ENCODE peak calls at places on chromosome 4, in nine cellular contexts. P is tibial nerve, W is uterus, B is suprapubic skin, Z is HepG2, H is GM12878, O is IMR-90, K is H1, Y is transverse colon. D is an unnamed sample.

GRCh38 chr4:81207793-81208192 is 7.2 kb downstream of the PRKG2 start:
- DNase-seq in P (no peak), W (no peak), B (no peak), Z (no peak), H (no peak), O (peak; percentile 89), K (no peak), Y (no peak), D (no peak)

GRCh38 chr4:78056265-78057129 is 626 bp upstream of the FRAS1 start:
- DNase-seq in P (peak; percentile 57), W (peak; percentile 70), B (peak; percentile 78), Z (peak; percentile 92), H (no peak), O (peak; percentile 24), K (no peak), Y (peak; percentile 73), D (peak; percentile 64)

GRCh38 chr4:70722199-70722791 is 531 bp downstream of the RUFY3 start:
- DNase-seq in P (no peak), W (peak; percentile 25), B (no peak), Z (no peak), H (no peak), O (peak; percentile 83), K (no peak), Y (no peak), D (peak; percentile 51)

GRCh38 chr4:189092596-189092995 is 848.1 kb upstream of the FRG1 start:
- DNase-seq in P (no peak), W (no peak), B (no peak), Z (no peak), H (no peak), O (peak; percentile 42), K (no peak), Y (no peak), D (no peak)

GRCh38 chr4:74463123-74463522 is 18.2 kb downstream of the AREG start:
- DNase-seq in P (no peak), W (no peak), B (no peak), Z (no peak), H (no peak), O (no peak), K (no peak), Y (no peak), D (no peak)

GRCh38 chr4:77169496-77169895 is 12.5 kb downstream of the CCNG2 start:
- DNase-seq in P (no peak), W (no peak), B (no peak), Z (no peak), H (no peak), O (peak; percentile 67), K (no peak), Y (no peak), D (no peak)

GRCh38 chr4:106329027-106329618 is 12.8 kb downstream of the AIMP1 start:
- DNase-seq in P (no peak), W (no peak), B (no peak), Z (peak; percentile 57), H (no peak), O (peak; percentile 53), K (no peak), Y (no peak), D (no peak)

GRCh38 chr4:154877110-154877760 is 96.2 kb downstream of the RBM46 start:
- DNase-seq in P (no peak), W (no peak), B (no peak), Z (peak; percentile 4), H (no peak), O (peak; percentile 32), K (no peak), Y (no peak), D (no peak)

GRCh38 chr4:304987-305680 is at the start of gene ZNF732:
- DNase-seq in P (no peak), W (peak; percentile 18), B (peak; percentile 81), Z (no peak), H (no peak), O (peak; percentile 19), K (no peak), Y (no peak), D (peak; percentile 21)

GRCh38 chr4:137952116-137952515 is 290.0 kb downstream of the SLC7A11 start:
- DNase-seq in P (no peak), W (no peak), B (no peak), Z (no peak), H (no peak), O (no peak), K (no peak), Y (no peak), D (no peak)

GRCh38 chr4:100494166-100494565 is 23.7 kb downstream of the EMCN start:
- DNase-seq in P (no peak), W (no peak), B (no peak), Z (no peak), H (no peak), O (peak; percentile 35), K (no peak), Y (no peak), D (no peak)

DNA sequence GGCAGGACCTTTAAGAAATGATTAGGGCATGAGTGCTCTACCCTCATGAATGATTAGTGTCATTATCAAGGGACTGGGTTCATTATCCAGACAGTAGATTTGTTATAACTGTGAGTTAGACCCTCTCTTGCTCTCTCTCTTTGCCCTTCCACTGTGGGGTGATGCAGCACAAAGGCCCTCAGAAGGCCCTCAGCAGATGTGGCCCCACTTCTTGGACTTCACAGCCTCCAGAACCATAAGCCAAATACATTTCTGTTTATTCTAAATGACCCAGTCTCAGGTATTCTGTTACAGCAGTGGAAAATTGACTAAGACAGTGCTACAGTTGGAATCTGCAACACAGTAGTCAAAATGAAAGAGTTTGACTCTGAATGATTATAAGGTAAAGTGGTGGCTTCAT is 17.2 kb upstream of the PDLIM5 start:
- DNase-seq in P (no peak), W (no peak), B (no peak), Z (no peak), H (no peak), O (no peak), K (no peak), Y (no peak), D (no peak)
- H3K4me1 ChIP-seq in P (no peaks in the 10 kb centered on the region), W (no peaks in the 10 kb centered on the region), B (no peaks in the 10 kb centered on the region), Z (peaks cover 20% of the 10 kb centered on the region), H (no peaks in the 10 kb centered on the region), O (no peaks in the 10 kb centered on the region), K (no peaks in the 10 kb centered on the region), Y (no peaks in the 10 kb centered on the region), D (no peaks in the 10 kb centered on the region)

DNA sequence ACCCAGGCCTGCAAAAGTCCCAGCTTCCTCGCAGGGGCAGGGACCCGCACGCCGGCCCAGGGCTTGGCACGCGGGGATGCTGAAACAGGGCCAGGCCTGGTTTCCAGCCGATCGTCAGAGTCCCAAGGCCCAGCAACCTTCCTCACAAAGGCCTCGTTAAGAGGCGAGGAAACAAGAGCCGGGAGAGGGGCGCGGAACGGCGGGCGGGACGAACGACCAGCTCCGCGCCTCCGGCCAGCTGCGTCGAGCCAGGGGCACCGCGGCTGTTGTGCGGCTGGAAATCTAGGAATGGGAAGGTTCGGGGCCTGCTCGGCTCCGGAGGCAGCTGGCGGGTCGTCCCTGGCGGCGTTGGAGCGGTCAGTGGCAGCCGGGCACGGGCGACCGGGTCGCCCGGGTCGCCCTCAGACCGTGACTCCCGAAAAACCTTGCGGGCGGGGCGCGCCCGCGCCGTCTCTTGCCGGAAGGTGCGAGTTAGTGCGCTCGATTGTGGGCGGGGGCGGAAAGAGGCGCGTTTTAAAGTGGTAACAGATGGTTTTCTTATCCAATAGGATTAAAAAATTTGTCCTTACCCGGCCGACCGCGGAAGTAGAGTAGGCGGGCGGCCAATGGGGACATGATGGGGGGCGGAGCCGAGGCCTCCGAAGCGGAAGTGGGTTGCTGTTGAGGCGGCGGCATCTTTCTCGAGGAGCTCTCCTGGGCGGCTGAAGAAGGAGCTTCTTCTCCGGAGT is at the start of gene RNF4:
- DNase-seq in P (peak; percentile 93), W (peak; percentile 96), B (peak; percentile 99), Z (peak; percentile 93), H (peak; percentile 88), O (peak; percentile 95), K (peak; percentile 77), Y (peak; percentile 98), D (peak; percentile 96)
- TF ChIP-seq POLR2A in P (peak; percentile 68), W (peak; percentile 30), B (peak; percentile 29), Z (peak; percentile 80), H (peak; percentile 87), O (peak; percentile 86), K (no peak), Y (peak; percentile 87), D (peak; percentile 49)

GRCh38 chr4:121950212-121950679 is 1.6 kb downstream of the TRPC3 start:
- DNase-seq in P (peak; percentile 38), W (peak; percentile 73), B (peak; percentile 84), Z (peak; percentile 20), H (no peak), O (peak; percentile 69), K (peak; percentile 70), Y (peak; percentile 84), D (peak; percentile 81)
- TF ChIP-seq CTCF in P (peak; percentile 69), W (peak; percentile 55), B (peak; percentile 16), Z (peak; percentile 81), H (peak; percentile 47), O (peak; percentile 79), K (peak; percentile 81), Y (peak; percentile 79), D (peak; percentile 38)

GRCh38 chr4:3655485-3656429 is 110.4 kb upstream of the ADRA2C start:
- DNase-seq in P (no peak), W (peak; percentile 80), B (no peak), Z (no peak), H (no peak), O (no peak), K (no peak), Y (no peak), D (no peak)

GRCh38 chr4:3652586-3652985 is 113.6 kb upstream of the ADRA2C start:
- DNase-seq in P (no peak), W (no peak), B (no peak), Z (no peak), H (no peak), O (no peak), K (no peak), Y (no peak), D (no peak)

GRCh38 chr4:3651267-3651846 is 114.8 kb upstream of the ADRA2C start:
- DNase-seq in P (no peak), W (no peak), B (no peak), Z (peak; percentile 9), H (no peak), O (no peak), K (no peak), Y (no peak), D (no peak)

GRCh38 chr4:3656441-3657376 is 109.5 kb upstream of the ADRA2C start:
- DNase-seq in P (no peak), W (no peak), B (no peak), Z (no peak), H (no peak), O (no peak), K (no peak), Y (no peak), D (no peak)

DNA sequence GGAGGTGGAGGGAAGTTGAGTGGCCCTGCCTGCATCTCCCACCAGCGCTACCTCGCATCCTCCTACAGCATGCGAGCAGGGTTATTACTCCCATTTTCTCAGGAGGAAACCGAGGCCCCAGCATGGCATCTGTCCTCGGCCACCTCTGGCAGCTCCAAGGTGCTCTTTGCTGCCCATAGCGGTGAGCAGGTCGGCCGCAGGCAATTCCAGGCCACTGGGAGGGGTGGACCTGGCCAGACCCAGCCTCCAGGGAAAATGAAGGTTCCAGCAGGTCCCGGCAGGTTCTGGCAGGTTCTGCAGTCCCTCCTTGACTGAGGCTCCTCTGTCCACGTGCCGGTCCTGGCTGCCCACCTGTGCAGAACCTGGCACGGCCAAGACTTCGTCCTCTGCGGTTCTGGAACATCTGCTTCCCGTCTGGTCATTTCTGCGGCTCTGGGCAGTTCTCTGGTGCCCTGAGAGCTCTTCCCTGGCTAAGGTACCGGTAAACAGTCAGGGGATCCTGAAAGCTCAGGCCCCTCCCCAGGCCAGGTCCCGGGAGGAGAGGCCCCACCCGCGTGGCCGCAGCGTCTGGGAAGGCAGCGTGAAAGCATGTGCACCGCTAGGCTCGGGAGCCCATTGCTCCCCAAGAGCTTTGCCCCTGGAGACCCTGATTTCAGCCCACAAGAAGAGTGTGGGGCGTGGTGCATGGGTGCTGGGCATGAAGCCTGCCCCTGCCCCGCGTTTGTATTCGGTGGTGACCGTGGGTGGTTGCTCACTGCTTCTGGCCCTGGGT is 112.0 kb upstream of the ADRA2C start:
- DNase-seq in P (no peak), W (no peak), B (no peak), Z (no peak), H (no peak), O (no peak), K (no peak), Y (no peak), D (no peak)
- H3K4me1 ChIP-seq in P (no peaks in the 10 kb centered on the region), W (peaks cover 26% of the 10 kb centered on the region), B (peaks cover 7% of the 10 kb centered on the region), Z (peaks cover 15% of the 10 kb centered on the region), H (no peaks in the 10 kb centered on the region), O (peaks cover 8% of the 10 kb centered on the region), K (no peaks in the 10 kb centered on the region), Y (no peaks in the 10 kb centered on the region), D (no peaks in the 10 kb centered on the region)